ENCODE peak calls at places on chromosome 10, in ten cellular contexts. C is right lobe of liver, R is A549, K is uterus, M is Peyer's patch, E is esophagus squamous epithelium, I is body of pancreas, F is transverse colon, D is HCT116, O is spleen. A is an unnamed sample. For H3K4me1, the result is how much of the 10 kb centered on the place peaks cover.

GRCh38 chr10:82358486-82359097 is 483.6 kb downstream of the NRG3 start:
- DNase-seq in C (no peak), R (no peak), K (no peak), M (no peak), E (no peak), I (no peak), F (no peak), D (no peak), O (no peak), A (peak)

GRCh38 chr10:100996678-100997363 is 2.8 kb upstream of the LZTS2 start:
- DNase-seq in C (peak), R (peak), K (no peak), M (peak), E (no peak), I (peak), F (peak), D (no peak), O (peak), A (no peak)

GRCh38 chr10:52135101-52135500 is 179.0 kb upstream of the DKK1 start:
- DNase-seq in C (no peak), R (no peak), K (no peak), M (no peak), E (no peak), I (no peak), F (no peak), D (no peak), O (no peak), A (no peak)

GRCh38 chr10:74011762-74012161 is 13.8 kb downstream of the VCL start:
- DNase-seq in C (no peak), R (peak), K (no peak), M (no peak), E (no peak), I (peak), F (no peak), D (no peak), O (no peak), A (no peak)

GRCh38 chr10:21183025-21183424 is 285.9 kb upstream of the NEBL start:
- DNase-seq in C (no peak), R (no peak), K (no peak), M (no peak), E (no peak), I (no peak), F (no peak), D (no peak), O (no peak), A (no peak)

GRCh38 chr10:391849-392704 is 256.8 kb downstream of the ZMYND11 start:
- DNase-seq in C (no peak), R (no peak), K (no peak), M (no peak), E (no peak), I (no peak), F (no peak), D (no peak), O (no peak), A (no peak)

GRCh38 chr10:2985729-2986232 is 81.6 kb upstream of the PFKP start:
- DNase-seq in C (no peak), R (peak), K (no peak), M (peak), E (no peak), I (peak), F (peak), D (peak), O (no peak), A (no peak)

GRCh38 chr10:97714401-97715258 is 1.1 kb downstream of the MARVELD1 start:
- DNase-seq in C (peak), R (peak), K (peak), M (peak), E (no peak), I (peak), F (peak), D (no peak), O (peak), A (peak)

GRCh38 chr10:1274098-1274745 is 218.0 kb downstream of the WDR37 start:
- DNase-seq in C (no peak), R (no peak), K (peak), M (no peak), E (no peak), I (no peak), F (no peak), D (no peak), O (no peak), A (no peak)

GRCh38 chr10:14405076-14406065 is 74.6 kb upstream of the FRMD4A start:
- DNase-seq in C (no peak), R (peak), K (no peak), M (no peak), E (no peak), I (no peak), F (no peak), D (no peak), O (no peak), A (no peak)

GRCh38 chr10:6112893-6113292 is 24.1 kb downstream of the RBM17 start:
- DNase-seq in C (no peak), R (no peak), K (no peak), M (no peak), E (no peak), I (no peak), F (no peak), D (no peak), O (no peak), A (no peak)

GRCh38 chr10:110698340-110698739 is 54.2 kb downstream of the RBM20 start:
- DNase-seq in C (no peak), R (no peak), K (no peak), M (no peak), E (no peak), I (no peak), F (no peak), D (no peak), O (no peak), A (no peak)

GRCh38 chr10:121033371-121033770 is 182.2 kb downstream of the WDR11 start:
- DNase-seq in C (no peak), R (no peak), K (peak), M (no peak), E (no peak), I (no peak), F (no peak), D (no peak), O (no peak), A (no peak)

GRCh38 chr10:27197980-27198645 is 42.5 kb downstream of the ACBD5 start:
- DNase-seq in C (no peak), R (no peak), K (no peak), M (no peak), E (no peak), I (no peak), F (no peak), D (no peak), O (no peak), A (peak)

GRCh38 chr10:78986419-78986818 is 82.3 kb upstream of the ZMIZ1 start:
- DNase-seq in C (no peak), R (no peak), K (no peak), M (no peak), E (no peak), I (no peak), F (no peak), D (no peak), O (no peak), A (no peak)

GRCh38 chr10:129707406-129708388 is 240.7 kb downstream of the MGMT start:
- DNase-seq in C (no peak), R (no peak), K (no peak), M (no peak), E (no peak), I (peak), F (no peak), D (no peak), O (peak), A (peak)

GRCh38 chr10:70565556-70566514 is 36.7 kb downstream of the PRF1 start:
- DNase-seq in C (no peak), R (no peak), K (no peak), M (no peak), E (no peak), I (no peak), F (no peak), D (no peak), O (no peak), A (no peak)

GRCh38 chr10:14056545-14057332 is 274.0 kb downstream of the FRMD4A start:
- DNase-seq in C (no peak), R (no peak), K (no peak), M (no peak), E (no peak), I (no peak), F (no peak), D (no peak), O (no peak), A (no peak)

GRCh38 chr10:71795248-71795647 is 21.9 kb upstream of the VSIR start:
- DNase-seq in C (no peak), R (no peak), K (no peak), M (no peak), E (no peak), I (no peak), F (no peak), D (no peak), O (no peak), A (no peak)

GRCh38 chr10:14603539-14604102 is 171.1 kb downstream of the FAM107B start:
- DNase-seq in C (no peak), R (no peak), K (no peak), M (no peak), E (no peak), I (no peak), F (no peak), D (no peak), O (peak), A (no peak)

GRCh38 chr10:129494176-129494575 is 27.1 kb downstream of the MGMT start:
- DNase-seq in C (no peak), R (no peak), K (no peak), M (no peak), E (no peak), I (no peak), F (no peak), D (no peak), O (no peak), A (no peak)

GRCh38 chr10:14004536-14004935 is 326.2 kb downstream of the FRMD4A start:
- DNase-seq in C (no peak), R (no peak), K (no peak), M (no peak), E (no peak), I (no peak), F (no peak), D (no peak), O (no peak), A (no peak)

GRCh38 chr10:30000802-30001571 is 58.4 kb downstream of the JCAD start:
- DNase-seq in C (no peak), R (no peak), K (peak), M (no peak), E (no peak), I (peak), F (peak), D (no peak), O (no peak), A (peak)

GRCh38 chr10:1102392-1102791 is 46.2 kb downstream of the WDR37 start:
- DNase-seq in C (no peak), R (no peak), K (no peak), M (peak), E (no peak), I (no peak), F (no peak), D (no peak), O (no peak), A (no peak)

DNA sequence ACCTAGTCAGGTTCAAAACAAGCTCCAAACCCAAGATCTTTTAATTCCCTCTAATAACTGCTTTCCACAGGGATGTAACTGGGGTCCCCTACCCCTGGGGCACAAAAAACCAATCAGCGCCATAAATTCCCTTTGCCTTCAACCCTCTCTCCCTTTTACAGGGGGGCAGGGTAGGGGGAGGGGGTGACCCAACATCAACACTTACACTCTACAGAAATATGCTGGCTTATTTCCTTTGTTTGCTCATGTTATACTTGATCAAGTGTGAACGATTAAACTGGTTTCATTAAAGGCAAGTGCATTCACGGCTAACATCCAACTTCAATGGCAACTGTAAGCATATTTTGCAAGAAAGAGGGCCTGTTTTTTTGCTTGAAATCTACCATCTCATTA is 2.9 kb downstream of the CTBP2 start:
- DNase-seq in C (no peak), R (no peak), K (no peak), M (peak), E (no peak), I (no peak), F (no peak), D (no peak), O (no peak), A (no peak)
- H3K4me1 ChIP-seq in C (under half), R (half or more), K (under half), M (under half), E (half or more), I (half or more), F (under half), D (half or more), O (half or more), A (half or more)

GRCh38 chr10:86085686-86086085 is 280.9 kb downstream of the GRID1 start:
- DNase-seq in C (no peak), R (no peak), K (no peak), M (no peak), E (no peak), I (no peak), F (no peak), D (no peak), O (peak), A (no peak)
- TF ChIP-seq POLR2A in C (no peak), R (no peak), K (no peak), M (no peak), E (no peak), I (no peak), F (no peak), D (no peak), O (no peak), A (no peak)

GRCh38 chr10:132096863-132097478 is 31.2 kb downstream of the JAKMIP3 start:
- DNase-seq in C (no peak), R (no peak), K (no peak), M (no peak), E (no peak), I (no peak), F (no peak), D (no peak), O (no peak), A (no peak)

GRCh38 chr10:132095403-132096113 is 29.8 kb downstream of the JAKMIP3 start:
- DNase-seq in C (no peak), R (no peak), K (no peak), M (no peak), E (no peak), I (no peak), F (no peak), D (no peak), O (no peak), A (no peak)

GRCh38 chr10:132097609-132098377 is 32.0 kb downstream of the JAKMIP3 start:
- DNase-seq in C (no peak), R (no peak), K (no peak), M (no peak), E (no peak), I (no peak), F (no peak), D (no peak), O (no peak), A (no peak)

GRCh38 chr10:132094581-132095234 is 29.0 kb downstream of the JAKMIP3 start:
- DNase-seq in C (no peak), R (peak), K (no peak), M (no peak), E (no peak), I (no peak), F (no peak), D (no peak), O (no peak), A (no peak)

DNA sequence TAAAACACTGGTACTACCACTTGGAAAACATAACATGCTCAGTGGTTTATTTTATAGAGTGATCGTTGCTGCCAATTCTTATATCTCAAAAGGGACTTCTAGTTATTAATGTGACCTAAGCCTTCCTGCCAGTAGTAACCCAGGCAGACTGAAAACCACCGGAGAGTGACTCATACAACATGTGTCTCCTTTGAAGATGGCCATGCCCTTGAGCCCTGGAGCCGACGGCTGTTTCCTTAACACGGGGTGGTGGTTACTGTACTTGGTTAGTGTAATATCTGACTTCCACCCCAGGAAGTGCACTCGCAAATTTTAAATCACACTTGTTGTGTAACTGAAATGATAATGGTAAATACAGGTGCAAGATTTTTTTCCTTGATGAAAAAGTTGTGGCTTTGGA is 30.5 kb downstream of the JAKMIP3 start:
- DNase-seq in C (no peak), R (peak), K (no peak), M (no peak), E (no peak), I (no peak), F (no peak), D (peak), O (no peak), A (no peak)
- TF ChIP-seq CTCF in C (no peak), R (no peak), K (no peak), M (no peak), E (no peak), I (no peak), F (no peak), D (no peak), O (no peak), A (no peak)

DNA sequence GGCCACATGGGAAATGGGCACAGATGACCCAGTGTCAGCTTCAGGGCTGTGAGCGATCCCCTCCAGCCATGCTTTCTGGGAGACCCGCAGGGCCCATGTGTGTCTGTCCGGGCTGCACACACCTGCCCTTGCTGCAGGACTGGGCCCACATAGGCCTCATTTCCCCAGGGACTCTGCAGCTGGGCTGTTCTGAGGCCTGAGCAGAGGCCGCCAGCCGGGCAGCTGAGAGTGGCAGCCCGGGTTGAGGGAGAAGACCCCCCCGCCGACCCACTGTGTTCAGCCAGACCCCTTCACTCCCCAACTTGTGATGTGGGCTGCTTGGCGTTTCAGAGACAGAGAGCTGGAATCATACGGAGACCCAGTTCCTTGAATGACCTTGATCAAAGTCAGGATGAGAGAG is 50.1 kb upstream of the DPYSL4 start:
- DNase-seq in C (peak), R (no peak), K (no peak), M (no peak), E (no peak), I (no peak), F (no peak), D (no peak), O (peak), A (no peak)
- H3K4me1 ChIP-seq in C (under half), R (under half), K (under half), M (under half), E (under half), I (under half), F (under half), D (under half), O (under half), A (under half)